ENCODE peak calls at places on chromosome 12, in four cellular contexts. I, R, C and F are unnamed samples.

GRCh38 chr12:78149459-78149858 is 318.8 kb downstream of the NAV3 start:
- DNase-seq in I (no peak), R (no peak), C (no peak), F (no peak)

GRCh38 chr12:121573949-121574520 is 6.8 kb downstream of the KDM2B start:
- DNase-seq in R (peak; percentile 32), I (no peak), C (no peak), F (no peak)

GRCh38 chr12:88144037-88144436 is 1.9 kb downstream of the TMTC3 start:
- DNase-seq in R (no peak), I (no peak), C (no peak), F (no peak)

GRCh38 chr12:47980172-47980571 is 16.8 kb downstream of the TMEM106C start:
- DNase-seq in I (no peak), R (no peak), C (no peak), F (no peak)

GRCh38 chr12:14902465-14902864 is 16.8 kb upstream of the MGP start:
- DNase-seq in R (no peak), C (no peak), I (no peak), F (no peak)

GRCh38 chr12:62861586-62861985 is 73.4 kb downstream of the PPM1H start:
- DNase-seq in C (no peak), I (no peak), R (no peak), F (no peak)

GRCh38 chr12:19404232-19404880 is 34.9 kb upstream of the AEBP2 start:
- DNase-seq in I (no peak), R (no peak), C (no peak), F (no peak)

GRCh38 chr12:132275110-132275531 is 54.3 kb downstream of the GALNT9 start:
- DNase-seq in I (peak; percentile 39), R (peak; percentile 43), C (no peak), F (peak; percentile 71)

GRCh38 chr12:47166365-47166764 is 86.6 kb upstream of the AMIGO2 start:
- DNase-seq in R (no peak), I (no peak), C (no peak), F (no peak)

GRCh38 chr12:124715121-124715990 is 147.9 kb upstream of the NCOR2 start:
- DNase-seq in I (no peak), R (peak; percentile 37), C (no peak), F (no peak)

DNA sequence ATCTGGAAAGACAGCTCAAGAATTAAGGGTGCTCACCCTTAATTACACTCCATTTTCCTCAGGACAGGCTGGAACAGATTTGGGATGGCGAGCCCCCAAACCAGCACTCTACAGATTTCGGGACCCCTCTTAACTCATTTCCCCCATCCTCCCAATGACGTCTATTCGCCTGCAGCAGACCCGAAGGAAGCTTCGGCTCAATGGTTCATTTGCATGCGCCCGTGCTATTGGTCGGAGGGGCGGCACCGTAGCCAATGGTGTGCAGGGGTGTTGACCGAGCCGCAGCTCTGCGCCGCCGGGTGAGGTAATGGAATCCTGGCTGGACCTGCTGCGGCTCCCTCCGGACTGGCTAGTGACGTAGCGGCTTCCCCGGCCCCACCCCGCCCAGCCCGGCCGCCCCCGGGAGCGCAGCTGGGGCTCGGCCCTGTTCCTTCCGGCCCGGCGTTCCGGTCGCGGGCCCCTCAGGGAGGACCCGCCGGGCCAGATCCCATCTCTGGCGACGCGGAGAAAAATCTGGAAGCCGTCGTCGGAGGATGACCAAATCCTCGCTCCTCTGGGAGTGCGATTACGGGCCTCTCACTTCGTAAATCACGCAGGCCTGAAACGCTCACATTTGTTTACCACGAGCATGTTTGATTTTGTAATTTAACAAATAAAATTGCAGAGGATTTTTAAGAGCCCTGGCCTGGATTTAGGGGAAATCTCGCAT is 18.3 kb upstream of the NR4A1 start:
- DNase-seq in C (peak; percentile 99), I (peak; percentile 94), R (peak; percentile 98), F (peak; percentile 97)
- H3K4me3 ChIP-seq in C (no peak overlapping the region), I (peak overlapping the region; percentile 13), R (peak overlapping the region; percentile 44), F (no peak overlapping the region)

GRCh38 chr12:720231-720941 is 32.0 kb upstream of the WNK1 start:
- DNase-seq in C (no peak), I (no peak), R (no peak), F (no peak)
- H3K4me3 ChIP-seq in C (no peak overlapping the region), I (no peak overlapping the region), R (no peak overlapping the region), F (no peak overlapping the region)

DNA sequence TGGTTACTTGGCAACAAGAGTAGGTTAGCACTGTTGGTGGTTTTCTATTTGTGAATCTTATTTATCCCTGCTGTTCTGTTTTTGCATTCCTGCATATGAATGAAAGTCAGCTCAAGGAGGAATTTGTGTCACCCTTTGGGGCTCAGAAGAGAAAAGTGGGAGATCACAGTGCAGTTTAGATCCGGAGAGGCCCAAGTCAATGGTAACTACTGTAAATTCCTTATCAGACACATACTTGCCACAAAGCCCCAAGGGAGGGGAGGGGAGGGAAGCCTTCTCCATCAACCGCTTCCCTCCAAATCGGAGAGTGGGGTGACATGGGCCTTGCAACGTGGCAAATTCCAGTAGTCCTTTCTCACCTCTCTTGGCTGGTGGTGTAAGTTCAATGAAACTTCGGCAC is 15.0 kb downstream of the GSG1 start:
- DNase-seq in R (no peak), C (no peak), I (peak; percentile 99), F (no peak)
- H3K4me3 ChIP-seq in R (no peak overlapping the region), C (no peak overlapping the region), I (no peak overlapping the region), F (no peak overlapping the region)

GRCh38 chr12:80938397-80938796 is 663 bp upstream of the LIN7A start:
- DNase-seq in I (no peak), R (no peak), C (no peak), F (no peak)

GRCh38 chr12:80936642-80937390 is 918 bp downstream of the LIN7A start:
- DNase-seq in C (peak; percentile 31), R (peak; percentile 51), I (peak; percentile 63), F (peak; percentile 55)

GRCh38 chr12:80935076-80935475 is 2.7 kb downstream of the LIN7A start:
- DNase-seq in I (no peak), R (no peak), C (no peak), F (no peak)

GRCh38 chr12:80937391-80938238 is at the start of gene LIN7A:
- DNase-seq in R (peak; percentile 14), C (peak; percentile 31), I (peak; percentile 23), F (peak; percentile 15)

GRCh38 chr12:80936353-80936641 is 1.4 kb downstream of the LIN7A start:
- DNase-seq in C (no peak), I (no peak), R (no peak), F (no peak)
- H3K4me3 ChIP-seq in C (peak overlapping the region; percentile 44), I (peak overlapping the region; percentile 63), R (peak overlapping the region; percentile 84), F (peak overlapping the region; percentile 22)

GRCh38 chr12:101010881-101011280 is 199.2 kb downstream of the SLC5A8 start:
- DNase-seq in C (no peak), R (no peak), I (no peak), F (no peak)

GRCh38 chr12:101004891-101005290 is 205.1 kb downstream of the SLC5A8 start:
- DNase-seq in R (no peak), C (no peak), I (no peak), F (no peak)

GRCh38 chr12:101015021-101015420 is 195.0 kb downstream of the SLC5A8 start:
- DNase-seq in I (no peak), R (no peak), C (no peak), F (no peak)

GRCh38 chr12:101013993-101014392 is 196.0 kb downstream of the SLC5A8 start:
- DNase-seq in I (no peak), R (no peak), C (no peak), F (no peak)

GRCh38 chr12:101009274-101009673 is 200.8 kb downstream of the SLC5A8 start:
- DNase-seq in R (no peak), C (no peak), I (no peak), F (no peak)
- H3K4me3 ChIP-seq in R (no peak overlapping the region), C (no peak overlapping the region), I (no peak overlapping the region), F (no peak overlapping the region)

GRCh38 chr12:101001669-101002068 is 207.1 kb downstream of the ANO4 start:
- DNase-seq in C (no peak), I (no peak), R (no peak), F (no peak)
- H3K4me3 ChIP-seq in C (no peak overlapping the region), I (no peak overlapping the region), R (no peak overlapping the region), F (no peak overlapping the region)